ENCODE peak calls at places on chromosomes 4 and X, in nine cellular contexts. K is heart left ventricle; I is stimulated activated CD8-positive, alpha-beta memory T cell treated with anti-CD3 and anti-CD28 coated beads, Interleukin-7, amount 100 ng/mL, for 24 hours; N is T-cell; U is neural progenitor cell; F is hypothalamus; J is stimulated activated CD4-positive, alpha-beta T cell treated with anti-CD3 and anti-CD28 coated beads, Interleukin-12 subunit alpha, Interleukin-12 subunit beta, amount 100 ng/mL, for 48 hours; Y is fibroblast of mammary gland; G is SJSA1. A is an unnamed sample.
A peak's percentile ranks its signal among the peaks of the same experiment; 100 is the strongest.

GRCh38 chr4:55116450-55116849 is 8.9 kb downstream of the KDR start:
- DNase-seq in I (no peak), F (no peak), J (no peak), G (no peak), Y (peak; percentile 52), U (peak; percentile 58), N (no peak), K (no peak), A (no peak)

GRCh38 chr4:36374836-36375511 is 93.6 kb downstream of the DTHD1 start:
- DNase-seq in I (no peak), Y (no peak), F (no peak), J (no peak), G (no peak), K (no peak), U (no peak), N (no peak), A (no peak)

GRCh38 chrX:135557344-135557743 is 36.9 kb downstream of the INTS6L start:
- DNase-seq in G (no peak), F (no peak), J (no peak), N (no peak), Y (no peak), U (no peak), I (no peak), K (no peak), A (no peak)

GRCh38 chr4:53563824-53564223 is 27.5 kb downstream of the LNX1 start:
- DNase-seq in F (peak; percentile 3), J (peak; percentile 7), G (no peak), N (no peak), I (no peak), U (no peak), Y (peak; percentile 88), K (no peak), A (peak; percentile 78)

GRCh38 chrX:46463682-46464081 is 81.5 kb downstream of the ZNF674 start:
- DNase-seq in I (no peak), N (no peak), U (no peak), J (no peak), K (no peak), G (no peak), F (no peak), Y (no peak), A (no peak)

GRCh38 chr4:2393353-2394270 is 24.8 kb downstream of the ZFYVE28 start:
- DNase-seq in F (no peak), U (peak; percentile 79), Y (no peak), G (no peak), I (no peak), J (no peak), K (no peak), N (no peak), A (peak; percentile 29)

GRCh38 chr4:12120968-12121367 is 692.3 kb upstream of the HS3ST1 start:
- DNase-seq in U (no peak), K (no peak), Y (no peak), N (no peak), F (no peak), I (no peak), J (no peak), G (no peak), A (no peak)

GRCh38 chr4:154928640-154929257 is 147.7 kb downstream of the RBM46 start:
- DNase-seq in U (peak; percentile 53), G (no peak), J (no peak), N (no peak), K (no peak), F (no peak), I (no peak), Y (peak; percentile 77), A (peak; percentile 45)

GRCh38 chr4:73593631-73594241 is 26.5 kb downstream of the RASSF6 start:
- DNase-seq in U (peak; percentile 27), G (peak; percentile 37), N (no peak), Y (peak; percentile 60), K (no peak), F (no peak), J (no peak), I (no peak), A (peak; percentile 52)

GRCh38 chr4:173243321-173243720 is 74.7 kb downstream of the GALNT7 start:
- DNase-seq in G (peak; percentile 20), F (no peak), Y (peak; percentile 91), K (no peak), U (no peak), J (no peak), N (no peak), I (no peak), A (peak; percentile 54)

GRCh38 chr4:42464550-42465124 is 67.3 kb downstream of the SHISA3 start:
- DNase-seq in G (no peak), J (no peak), K (no peak), N (no peak), I (no peak), F (no peak), Y (no peak), U (no peak), A (no peak)

GRCh38 chrX:120736989-120737388 is 107.1 kb upstream of the C1GALT1C1 start:
- DNase-seq in N (no peak), I (no peak), J (no peak), Y (peak; percentile 77), U (no peak), F (no peak), K (no peak), G (peak; percentile 2), A (no peak)

GRCh38 chrX:118116308-118117068 is at the start of gene KLHL13:
- DNase-seq in U (peak; percentile 75), F (peak; percentile 36), G (peak; percentile 65), I (no peak), N (no peak), K (peak; percentile 49), J (peak; percentile 0), Y (peak; percentile 26), A (peak; percentile 5)

GRCh38 chrX:102835504-102836146 is 101.4 kb upstream of the RAB40AL start:
- DNase-seq in G (no peak), K (no peak), J (no peak), U (peak; percentile 19), I (no peak), F (no peak), N (peak; percentile 16), Y (peak; percentile 46), A (peak; percentile 28)

GRCh38 chrX:40108084-40108958 is 10.6 kb upstream of the BCOR start:
- DNase-seq in U (peak; percentile 76), I (no peak), J (no peak), F (peak; percentile 16), Y (peak; percentile 52), N (no peak), K (peak; percentile 18), G (no peak), A (no peak)

GRCh38 chr4:99504804-99505502 is 5.9 kb upstream of the C4orf17 start:
- DNase-seq in J (no peak), U (no peak), F (no peak), G (no peak), N (no peak), I (no peak), K (no peak), Y (no peak), A (no peak)

GRCh38 chrX:63809158-63809557 is 24.1 kb upstream of the ARHGEF9 start:
- DNase-seq in U (no peak), G (no peak), N (no peak), J (no peak), I (no peak), Y (no peak), K (no peak), F (no peak), A (no peak)

GRCh38 chrX:24398766-24399165 is 38.3 kb downstream of the SUPT20HL1 start:
- DNase-seq in G (no peak), K (no peak), I (no peak), U (no peak), N (no peak), Y (no peak), F (no peak), J (no peak), A (no peak)

GRCh38 chrX:132860200-132860599 is 98.2 kb downstream of the HS6ST2 start:
- DNase-seq in I (no peak), N (no peak), U (no peak), J (no peak), Y (no peak), K (no peak), F (no peak), G (no peak), A (no peak)

GRCh38 chrX:14875624-14876023 is 2.4 kb downstream of the MOSPD2 start:
- DNase-seq in F (no peak), N (no peak), U (no peak), J (no peak), K (no peak), G (no peak), Y (no peak), I (no peak), A (no peak)

GRCh38 chr4:80471701-80472100 is 136.2 kb downstream of the CFAP299 start:
- DNase-seq in F (no peak), J (no peak), G (peak; percentile 15), K (no peak), N (no peak), Y (no peak), U (peak; percentile 32), I (no peak), A (no peak)

GRCh38 chr4:167020410-167020809 is 213.9 kb downstream of the SPOCK3 start:
- DNase-seq in Y (no peak), J (no peak), F (no peak), K (no peak), N (no peak), U (peak; percentile 21), I (no peak), G (no peak), A (peak; percentile 2)

GRCh38 chr4:2837904-2838496 is 5.6 kb upstream of the ADD1 start:
- DNase-seq in F (no peak), Y (peak; percentile 72), N (peak; percentile 78), U (no peak), J (peak; percentile 43), I (peak; percentile 34), G (no peak), K (no peak), A (peak; percentile 78)

GRCh38 chrX:19332983-19333382 is 10.7 kb upstream of the PDHA1 start:
- DNase-seq in I (no peak), K (peak; percentile 22), J (no peak), G (no peak), Y (peak; percentile 30), U (no peak), F (peak; percentile 3), N (no peak), A (no peak)

GRCh38 chrX:68532828-68533227 is 34.0 kb downstream of the YIPF6 start:
- DNase-seq in J (no peak), F (no peak), K (no peak), Y (peak; percentile 55), U (no peak), G (no peak), I (no peak), N (no peak), A (peak; percentile 55)

GRCh38 chr4:56240554-56241190 is 146.6 kb downstream of the AASDH start:
- DNase-seq in F (no peak), Y (no peak), I (no peak), U (no peak), G (no peak), N (no peak), J (no peak), K (no peak), A (no peak)

A was measured in fibroblast of villous mesenchyme.